ENCODE peak calls at places on chromosomes 3 and 15, in eight cellular contexts. P is GM12878, N is HepG2, M is Panc1, H is HCT116, K is K562, F is upper lobe of left lung, Q is GM23338. Y is an unnamed sample.

GRCh38 chr3:13839766-13840340 is 40.0 kb downstream of the WNT7A start:
- ATAC-seq in H (no peak), P (no peak), K (no peak), F (no peak), Q (no peak), N (no peak), M (no peak), Y (no peak)

GRCh38 chr15:85563328-85563727 is 182.9 kb downstream of the AKAP13 start:
- ATAC-seq in M (no peak), K (no peak), H (no peak), P (no peak), F (peak; percentile 89), Q (peak; percentile 82), N (no peak), Y (peak; percentile 70)

GRCh38 chr15:78077860-78078187 is 313 bp upstream of the TBC1D2B start:
- ATAC-seq in F (no peak), M (peak; percentile 26), H (peak; percentile 32), K (peak; percentile 32), P (peak; percentile 4), N (peak; percentile 9), Q (no peak), Y (peak; percentile 10)

GRCh38 chr15:98363416-98363815 is 284.9 kb upstream of the IGF1R start:
- ATAC-seq in Q (peak; percentile 47), M (peak; percentile 71), K (peak; percentile 48), P (no peak), F (no peak), H (no peak), N (peak; percentile 84), Y (no peak)

GRCh38 chr15:86267892-86268291 is 188.2 kb downstream of the AGBL1 start:
- ATAC-seq in M (no peak), N (no peak), H (no peak), Q (no peak), K (no peak), P (no peak), F (no peak), Y (no peak)

GRCh38 chr15:88655780-88656488 is 17.1 kb downstream of the ISG20 start:
- ATAC-seq in M (no peak), K (no peak), N (no peak), Q (no peak), P (no peak), H (no peak), F (no peak), Y (no peak)

GRCh38 chr3:37862219-37862711 is 585 bp downstream of the CTDSPL start:
- ATAC-seq in F (peak; percentile 39), H (peak; percentile 21), M (peak; percentile 47), P (no peak), N (peak; percentile 6), K (peak; percentile 11), Q (peak; percentile 4), Y (peak; percentile 13)

GRCh38 chr3:167657684-167658225 is 4.0 kb upstream of the WDR49 start:
- ATAC-seq in M (no peak), K (no peak), N (no peak), P (no peak), Q (peak; percentile 59), F (no peak), H (no peak), Y (no peak)

DNA sequence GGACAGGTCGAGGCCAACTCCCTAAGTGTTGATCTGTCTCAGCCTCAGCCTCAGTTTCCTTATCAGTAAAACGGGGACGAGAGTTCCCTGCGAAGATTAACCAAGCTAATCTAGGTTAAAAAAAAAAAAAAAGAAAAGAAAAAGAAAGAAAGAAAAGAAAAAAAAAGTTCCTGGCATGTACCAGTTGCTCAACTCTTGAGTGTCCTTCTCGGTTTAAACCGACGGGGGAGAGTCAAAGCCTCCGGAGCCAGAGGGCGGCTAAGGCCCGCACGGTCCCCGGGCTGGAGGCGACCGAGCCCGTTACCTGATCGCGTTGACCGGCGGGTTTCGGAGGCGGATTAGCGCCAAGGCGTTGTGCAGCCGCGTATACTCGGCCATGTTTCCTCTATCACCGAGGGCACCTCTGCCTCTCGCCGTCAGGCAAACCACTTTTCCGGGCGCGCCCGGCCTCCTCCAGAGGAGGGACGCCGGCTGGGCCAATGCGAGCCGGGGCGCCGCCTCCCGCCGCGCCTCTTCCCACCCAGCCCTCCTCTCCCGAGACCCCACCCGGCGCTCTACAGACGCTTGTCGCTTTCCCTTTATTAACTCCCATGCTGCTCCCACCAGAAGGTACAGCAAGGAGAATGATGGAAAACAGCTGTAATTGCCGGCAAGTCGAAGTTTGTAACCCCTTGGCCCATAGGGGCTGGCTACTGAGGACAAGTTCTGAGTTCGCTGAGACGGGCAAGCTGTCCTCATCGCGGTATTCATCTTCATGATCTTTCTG is at the start of gene EHHADH:
- ATAC-seq in F (peak; percentile 96), H (peak; percentile 99), M (peak; percentile 100), Q (peak; percentile 93), P (peak; percentile 98), N (peak; percentile 99), K (peak; percentile 99), Y (peak; percentile 97)
- TF ChIP-seq POLR2AphosphoS5 in F (peak; percentile 75), H (peak; percentile 93), M (peak; percentile 90), Q (peak; percentile 73), P (peak; percentile 69), N (peak; percentile 96), K (no peak), Y (peak; percentile 58)

GRCh38 chr3:178350763-178351162 is 185.5 kb upstream of the KCNMB2 start:
- ATAC-seq in N (no peak), P (no peak), F (no peak), Q (no peak), H (no peak), M (no peak), K (no peak), Y (no peak)

GRCh38 chr3:178352300-178353021 is 183.8 kb upstream of the KCNMB2 start:
- ATAC-seq in K (no peak), F (no peak), P (no peak), M (peak; percentile 93), H (no peak), Q (peak; percentile 63), N (no peak), Y (no peak)

DNA sequence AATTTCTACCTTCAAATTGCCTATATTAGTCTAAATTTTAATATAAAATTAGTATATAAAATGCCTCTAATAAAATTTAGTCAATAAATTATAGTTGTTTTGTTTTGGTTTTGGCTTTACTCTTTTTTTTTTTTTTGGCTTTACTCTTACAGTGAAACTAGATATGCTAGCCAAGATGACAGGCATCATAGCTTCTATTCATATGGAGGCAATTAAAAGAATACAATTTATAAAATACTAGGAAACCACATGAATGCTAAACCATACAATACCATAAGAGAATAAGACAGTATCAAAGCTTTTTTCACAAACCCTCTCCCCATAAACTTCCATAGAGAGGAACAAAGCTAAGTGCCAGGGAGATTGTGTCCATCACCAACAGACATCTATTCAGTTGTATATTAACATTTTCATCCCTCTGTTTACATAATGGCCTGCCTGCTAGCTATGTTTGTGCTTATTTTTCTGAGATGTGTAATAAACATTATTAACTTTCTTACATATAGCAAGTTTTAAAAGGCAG is 182.9 kb upstream of the KCNMB2 start:
- ATAC-seq in H (no peak), P (no peak), Q (no peak), M (no peak), F (no peak), N (no peak), K (no peak), Y (no peak)
- TF ChIP-seq POLR2AphosphoS5 in H (no peak), P (no peak), Q (no peak), M (no peak), F (no peak), N (no peak), K (no peak), Y (no peak)

GRCh38 chr3:52218026-52218425 is 7.4 kb downstream of the TLR9 start:
- ATAC-seq in M (no peak), F (no peak), K (peak; percentile 10), P (no peak), N (no peak), H (no peak), Q (no peak), Y (no peak)

GRCh38 chr3:52215351-52215750 is 10.1 kb downstream of the TLR9 start:
- ATAC-seq in N (no peak), M (no peak), Q (no peak), F (no peak), K (no peak), H (no peak), P (no peak), Y (no peak)

GRCh38 chr3:52217409-52217805 is 8.0 kb downstream of the TLR9 start:
- ATAC-seq in N (no peak), P (no peak), Q (no peak), H (peak; percentile 26), K (no peak), M (no peak), F (no peak), Y (no peak)

GRCh38 chr3:52218454-52218853 is 7.0 kb downstream of the TLR9 start:
- ATAC-seq in F (no peak), M (no peak), H (no peak), P (no peak), N (no peak), K (peak; percentile 64), Q (no peak), Y (no peak)

DNA sequence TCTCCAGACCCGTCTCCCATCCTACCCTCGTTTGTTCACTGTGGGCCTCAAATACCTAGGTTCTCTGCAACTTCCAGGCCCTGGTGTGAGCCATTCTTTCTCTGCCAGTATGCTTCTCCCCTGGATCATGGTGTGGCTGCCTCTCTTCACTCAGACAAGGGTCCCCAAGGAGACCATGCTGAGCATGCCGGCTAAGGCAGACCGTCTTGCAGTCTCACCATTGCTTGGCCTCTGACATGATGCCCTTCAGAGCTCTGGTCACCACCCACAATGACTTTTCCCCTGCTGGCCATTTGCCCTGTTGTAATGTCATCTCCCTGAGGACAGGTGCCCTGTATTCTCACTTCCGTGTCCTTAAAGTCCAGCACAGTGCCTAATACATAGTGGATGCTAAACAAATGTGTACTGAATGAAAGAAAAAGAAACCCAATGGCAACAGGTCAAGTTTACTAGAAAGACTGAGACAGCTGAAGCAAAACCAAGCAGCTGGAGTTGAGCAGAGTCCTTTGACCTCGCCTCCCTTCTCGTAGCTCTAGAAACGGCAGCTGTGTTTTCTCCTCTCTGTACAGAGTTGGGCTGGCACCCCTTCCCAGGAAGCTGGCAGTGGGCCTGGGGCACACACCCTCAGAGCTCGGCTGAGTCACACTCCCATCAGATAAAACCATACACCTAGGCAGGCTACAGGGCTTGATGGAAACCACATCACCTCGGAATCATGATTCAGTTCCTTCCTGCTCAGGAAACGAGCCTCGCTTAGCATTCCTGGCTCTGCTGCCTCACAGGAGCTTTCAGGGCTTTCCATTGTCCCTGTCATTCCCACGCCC is 8.6 kb downstream of the TLR9 start:
- ATAC-seq in H (peak; percentile 80), P (no peak), M (peak; percentile 86), F (peak; percentile 89), K (no peak), N (peak; percentile 36), Q (no peak), Y (peak; percentile 83)
- TF ChIP-seq POLR2AphosphoS5 in H (peak; percentile 72), P (no peak), M (no peak), F (peak; percentile 59), K (no peak), N (no peak), Q (no peak), Y (peak; percentile 83)

DNA sequence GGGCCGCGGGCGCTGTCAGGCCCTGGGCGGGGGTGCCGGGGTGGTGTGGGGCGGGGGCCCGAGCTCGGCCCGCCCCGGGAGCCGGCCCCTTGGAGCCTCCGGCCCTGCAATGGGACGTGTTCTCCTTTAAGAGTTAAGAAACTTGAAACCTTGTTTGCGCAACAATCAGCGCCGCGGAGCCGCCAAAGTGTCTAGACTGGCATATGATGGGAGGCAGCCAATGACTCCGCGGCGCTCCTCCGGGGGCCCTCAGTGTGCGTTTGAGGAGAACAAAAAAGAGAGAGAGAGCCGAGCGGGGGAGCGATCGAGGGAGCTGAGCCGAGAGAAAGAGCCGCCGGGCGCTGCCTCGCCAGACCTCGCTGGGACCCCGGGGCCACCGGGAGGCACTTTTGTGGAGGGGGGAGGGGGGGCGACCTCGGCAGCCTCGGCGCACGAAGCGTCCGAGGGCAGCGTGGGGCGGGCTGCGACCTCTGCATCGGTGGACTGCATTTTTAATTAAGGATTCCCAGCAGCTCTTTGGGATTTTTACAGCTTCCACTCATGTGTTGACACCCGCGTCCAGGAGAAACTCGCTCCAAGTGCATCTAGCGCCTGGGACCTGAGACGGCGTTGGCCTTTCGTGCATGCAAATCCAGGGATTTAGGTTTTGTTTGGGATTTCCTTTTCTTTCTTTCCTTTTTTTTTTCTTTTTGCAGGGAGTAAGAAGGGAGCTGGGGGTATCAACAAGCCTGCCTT is at the start of gene SMAD6:
- ATAC-seq in F (peak; percentile 82), H (peak; percentile 59), K (peak; percentile 78), M (peak; percentile 76), Q (peak; percentile 57), N (peak; percentile 67), P (peak; percentile 69), Y (peak; percentile 83)
- TF ChIP-seq POLR2AphosphoS5 in F (peak; percentile 84), H (peak; percentile 77), K (no peak), M (peak; percentile 87), Q (peak; percentile 74), N (peak; percentile 66), P (no peak), Y (peak; percentile 77)

Y was measured in gastroesophageal sphincter.